ENCODE peak calls at places on chromosomes 3 and 15, in ten cellular contexts. V is A549, J is MCF 10A, U is choroid plexus epithelial cell, P is mucosa of descending colon, X is adrenal gland, E is heart left ventricle, L is brain microvascular endothelial cell, D is mammary epithelial cell, K is bronchial epithelial cell. T is an unnamed sample.
A peak's percentile ranks its signal among the peaks of the same experiment; 100 is the strongest.

GRCh38 chr3:58009026-58009748 is 965 bp downstream of the FLNB start:
- DNase-seq in V (no peak), J (peak; percentile 45), U (no peak), P (peak; percentile 83), X (no peak), E (peak; percentile 36), L (no peak), D (no peak), K (no peak), T (no peak)

GRCh38 chr15:40069178-40070165 is 30.5 kb upstream of the SRP14 start:
- DNase-seq in V (peak; percentile 84), J (peak; percentile 97), U (peak; percentile 50), P (peak; percentile 96), X (peak; percentile 99), E (peak; percentile 97), L (no peak), D (peak; percentile 39), K (no peak), T (peak; percentile 93)

GRCh38 chr3:156948402-156949210 is 122.5 kb downstream of the LEKR1 start:
- DNase-seq in V (no peak), J (no peak), U (no peak), P (no peak), X (no peak), E (no peak), L (no peak), D (no peak), K (no peak), T (no peak)

GRCh38 chr15:70023769-70024491 is 73.8 kb downstream of the TLE3 start:
- DNase-seq in V (no peak), J (peak; percentile 90), U (peak; percentile 89), P (no peak), X (peak; percentile 51), E (no peak), L (peak; percentile 49), D (peak; percentile 65), K (peak; percentile 54), T (no peak)

GRCh38 chr3:113275876-113276580 is 64.7 kb downstream of the BOC start:
- DNase-seq in V (no peak), J (peak; percentile 54), U (peak; percentile 83), P (no peak), X (peak; percentile 30), E (peak; percentile 58), L (peak; percentile 53), D (peak; percentile 70), K (peak; percentile 21), T (peak; percentile 91)

GRCh38 chr15:58522391-58522790 is 90.6 kb downstream of the LIPC start:
- DNase-seq in V (no peak), J (no peak), U (no peak), P (no peak), X (no peak), E (peak; percentile 51), L (no peak), D (no peak), K (no peak), T (no peak)

GRCh38 chr15:86935841-86936240 is 856.2 kb downstream of the AGBL1 start:
- DNase-seq in V (no peak), J (no peak), U (no peak), P (no peak), X (no peak), E (no peak), L (no peak), D (no peak), K (no peak), T (no peak)

GRCh38 chr3:101858464-101858863 is 9.2 kb downstream of the NFKBIZ start:
- DNase-seq in V (no peak), J (no peak), U (no peak), P (no peak), X (no peak), E (no peak), L (no peak), D (no peak), K (no peak), T (no peak)

GRCh38 chr15:99704444-99704838 is 28.8 kb downstream of the LYSMD4 start:
- DNase-seq in V (peak; percentile 90), J (peak; percentile 88), U (peak; percentile 97), P (no peak), X (peak; percentile 54), E (no peak), L (peak; percentile 87), D (peak; percentile 83), K (peak; percentile 88), T (peak; percentile 53)

GRCh38 chr3:23964537-23964936 is 19.5 kb downstream of the NR1D2 start:
- DNase-seq in V (no peak), J (no peak), U (no peak), P (no peak), X (no peak), E (no peak), L (no peak), D (no peak), K (no peak), T (no peak)

GRCh38 chr3:184746131-184747120 is 34.6 kb upstream of the MAGEF1 start:
- DNase-seq in V (no peak), J (no peak), U (no peak), P (no peak), X (no peak), E (no peak), L (no peak), D (no peak), K (no peak), T (no peak)

GRCh38 chr3:184749168-184749744 is 37.4 kb upstream of the MAGEF1 start:
- DNase-seq in V (no peak), J (no peak), U (no peak), P (no peak), X (no peak), E (no peak), L (no peak), D (no peak), K (no peak), T (no peak)

GRCh38 chr3:184751204-184751809 is 39.4 kb upstream of the MAGEF1 start:
- DNase-seq in V (no peak), J (no peak), U (no peak), P (no peak), X (no peak), E (no peak), L (no peak), D (no peak), K (no peak), T (no peak)

GRCh38 chr3:184750684-184751083 is 38.8 kb upstream of the MAGEF1 start:
- DNase-seq in V (no peak), J (no peak), U (no peak), P (no peak), X (no peak), E (no peak), L (no peak), D (no peak), K (no peak), T (no peak)

GRCh38 chr3:184748219-184749135 is 36.6 kb upstream of the MAGEF1 start:
- DNase-seq in V (peak; percentile 38), J (peak; percentile 73), U (peak; percentile 23), P (no peak), X (no peak), E (no peak), L (no peak), D (peak; percentile 83), K (peak; percentile 52), T (no peak)
- TF ChIP-seq CTCF in V (peak; percentile 18), J (peak; percentile 60), U (peak; percentile 54), P (no peak), X (no peak), E (no peak), L (peak; percentile 58), D (peak; percentile 74), K (peak; percentile 76), T (peak; percentile 44)

GRCh38 chr15:77904901-77905300 is 172.6 kb downstream of the TBC1D2B start:
- DNase-seq in V (no peak), J (no peak), U (no peak), P (no peak), X (no peak), E (peak; percentile 12), L (no peak), D (no peak), K (no peak), T (no peak)

GRCh38 chr15:77904436-77904821 is 173.1 kb downstream of the TBC1D2B start:
- DNase-seq in V (no peak), J (no peak), U (no peak), P (peak; percentile 8), X (no peak), E (peak; percentile 17), L (no peak), D (no peak), K (no peak), T (no peak)

GRCh38 chr15:77898811-77899730 is 178.4 kb downstream of the TBC1D2B start:
- DNase-seq in V (no peak), J (no peak), U (no peak), P (peak; percentile 23), X (peak; percentile 35), E (peak; percentile 37), L (no peak), D (no peak), K (no peak), T (no peak)

GRCh38 chr15:77901251-77901881 is 176.1 kb downstream of the TBC1D2B start:
- DNase-seq in V (no peak), J (no peak), U (no peak), P (peak; percentile 10), X (no peak), E (peak; percentile 16), L (no peak), D (no peak), K (no peak), T (no peak)

GRCh38 chr15:77901921-77902750 is 175.4 kb downstream of the TBC1D2B start:
- DNase-seq in V (peak; percentile 49), J (no peak), U (no peak), P (peak; percentile 11), X (no peak), E (peak; percentile 21), L (no peak), D (no peak), K (no peak), T (no peak)
- TF ChIP-seq CTCF in V (no peak), J (peak; percentile 6), U (peak; percentile 32), P (no peak), X (no peak), E (no peak), L (peak; percentile 40), D (no peak), K (peak; percentile 18), T (no peak)

DNA sequence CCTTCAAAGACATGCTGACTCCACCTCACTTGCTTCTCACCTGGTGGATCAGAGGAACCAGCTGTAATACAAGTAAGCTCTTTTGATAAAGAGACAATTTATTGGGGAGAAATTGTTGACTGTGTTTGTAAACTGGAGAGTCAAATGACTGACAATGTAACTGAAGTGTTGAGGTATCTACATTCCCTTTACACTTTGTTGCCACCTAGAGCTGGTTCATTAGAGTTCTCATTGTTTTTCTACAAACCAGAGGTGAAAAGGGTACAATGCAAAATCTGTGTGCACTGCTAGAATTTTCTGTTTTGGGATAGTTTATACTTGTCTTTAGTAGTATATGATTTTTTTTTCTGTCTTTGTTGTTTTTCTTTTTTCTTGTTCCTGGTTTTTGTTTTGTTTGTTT is 8.7 kb upstream of the LRRC58 start:
- DNase-seq in V (no peak), J (no peak), U (no peak), P (no peak), X (no peak), E (no peak), L (no peak), D (no peak), K (no peak), T (no peak)
- TF ChIP-seq CTCF in V (no peak), J (no peak), U (no peak), P (no peak), X (no peak), E (no peak), L (no peak), D (no peak), K (no peak), T (no peak)

DNA sequence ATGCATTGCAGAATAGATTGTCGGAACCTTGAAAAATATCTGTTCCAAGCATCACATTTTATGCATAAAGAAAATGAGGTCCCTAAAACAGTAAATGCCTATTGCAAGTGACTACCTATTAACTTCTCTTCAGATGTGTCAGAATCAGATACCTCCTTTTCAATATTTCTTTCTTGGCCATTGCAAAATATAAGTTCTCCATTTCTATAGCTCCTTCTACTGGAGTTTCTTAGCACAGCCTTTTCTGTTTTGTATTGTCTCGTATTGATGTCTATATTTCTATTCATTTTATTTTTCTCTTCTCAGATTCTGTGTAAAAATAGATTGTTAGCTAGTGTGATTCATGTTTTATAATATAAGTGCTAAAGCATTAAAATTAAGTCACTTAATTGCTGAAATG is 63.4 kb downstream of the PPARG start:
- DNase-seq in V (no peak), J (no peak), U (peak; percentile 41), P (no peak), X (no peak), E (no peak), L (no peak), D (no peak), K (no peak), T (no peak)
- TF ChIP-seq CTCF in V (no peak), J (no peak), U (no peak), P (no peak), X (no peak), E (no peak), L (no peak), D (no peak), K (no peak), T (peak; percentile 6)

T was measured in retinal pigment epithelial cell.